ENCODE peak calls at places on chromosome 19, in four cellular contexts. F is transverse colon, A is ovary, V is HepG2. J is an unnamed sample.

GRCh38 chr19:15259900-15260299 is 27.7 kb upstream of the EPHX3 start:
- DNase-seq in F (no peak), A (no peak), V (no peak), J (no peak)

GRCh38 chr19:55071913-55072312 is 3.8 kb upstream of the EPS8L1 start:
- DNase-seq in F (no peak), A (no peak), V (no peak), J (no peak)

GRCh38 chr19:55300821-55301458 is 17.1 kb downstream of the BRSK1 start:
- DNase-seq in F (no peak), A (no peak), V (no peak), J (no peak)

GRCh38 chr19:5628919-5629481 is 6.1 kb downstream of the SAFB start:
- DNase-seq in F (no peak), A (no peak), V (no peak), J (no peak)

GRCh38 chr19:14795078-14795721 is 16.8 kb upstream of the ADGRE2 start:
- DNase-seq in F (no peak), A (no peak), V (no peak), J (no peak)

GRCh38 chr19:55345818-55346724 is 6.4 kb downstream of the KMT5C start:
- DNase-seq in F (peak; percentile 72), A (no peak), V (no peak), J (no peak)

GRCh38 chr19:14023404-14024235 is 4.3 kb upstream of the RLN3 start:
- DNase-seq in F (peak; percentile 73), A (no peak), V (peak; percentile 85), J (no peak)

GRCh38 chr19:4124638-4125037 is 716 bp upstream of the MAP2K2 start:
- DNase-seq in F (no peak), A (no peak), V (no peak), J (no peak)

GRCh38 chr19:41309225-41310030 is 544 bp upstream of the CCDC97 start:
- DNase-seq in F (no peak), A (no peak), V (no peak), J (no peak)

GRCh38 chr19:29501816-29502580 is 23.8 kb upstream of the VSTM2B start:
- DNase-seq in F (no peak), A (no peak), V (no peak), J (peak; percentile 48)

GRCh38 chr19:10295305-10295846 is 5.6 kb downstream of the ICAM5 start:
- DNase-seq in F (peak; percentile 74), A (no peak), V (no peak), J (no peak)

GRCh38 chr19:8887364-8887763 is 55.2 kb downstream of the MBD3L1 start:
- DNase-seq in F (no peak), A (no peak), V (no peak), J (no peak)

GRCh38 chr19:48741222-48741999 is 1.0 kb upstream of the RASIP1 start:
- DNase-seq in F (peak; percentile 59), A (no peak), V (no peak), J (no peak)

DNA sequence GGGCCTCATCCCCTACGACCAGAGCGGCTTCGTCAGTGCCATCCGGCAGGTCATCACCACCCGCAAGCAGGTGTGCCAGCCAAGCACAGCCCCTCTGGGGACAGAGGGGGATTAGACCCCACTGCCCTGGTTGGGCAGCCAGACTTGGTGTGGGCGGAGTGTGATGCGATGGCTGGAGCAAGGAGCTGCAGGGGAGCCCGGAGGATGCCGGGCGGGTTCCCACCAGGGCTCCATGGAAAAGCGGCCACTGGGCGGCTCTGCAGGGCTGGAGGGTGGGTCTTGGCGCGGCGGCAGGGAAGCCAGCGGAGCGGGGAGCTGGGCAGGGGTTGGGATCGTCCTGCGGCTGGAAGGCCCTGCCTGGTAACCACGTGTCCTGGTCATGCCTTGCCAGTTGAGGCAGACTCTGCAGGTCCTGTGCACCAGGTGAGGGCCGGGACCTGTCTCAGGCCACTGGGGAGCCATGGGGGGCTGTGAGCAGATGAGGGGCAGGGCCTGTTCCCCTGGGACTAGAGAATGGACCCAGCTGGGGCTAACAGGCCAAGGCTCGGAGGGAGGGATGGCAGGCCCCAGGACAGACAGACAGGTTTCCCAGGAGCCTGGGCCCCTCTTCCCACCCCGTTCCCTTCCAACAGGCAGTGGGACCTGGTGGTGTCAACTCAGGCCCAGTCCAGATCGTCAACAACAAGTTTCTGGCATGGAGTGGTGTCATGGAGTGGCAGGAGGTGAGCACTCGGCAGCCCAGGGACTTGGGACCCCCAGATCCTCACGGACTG is 6.3 kb downstream of the PTOV1 start:
- DNase-seq in F (no peak), A (peak; percentile 11), V (no peak), J (no peak)
- TF ChIP-seq POLR2A in F (no peak), A (no peak), V (peak; percentile 40), J (no peak)

DNA sequence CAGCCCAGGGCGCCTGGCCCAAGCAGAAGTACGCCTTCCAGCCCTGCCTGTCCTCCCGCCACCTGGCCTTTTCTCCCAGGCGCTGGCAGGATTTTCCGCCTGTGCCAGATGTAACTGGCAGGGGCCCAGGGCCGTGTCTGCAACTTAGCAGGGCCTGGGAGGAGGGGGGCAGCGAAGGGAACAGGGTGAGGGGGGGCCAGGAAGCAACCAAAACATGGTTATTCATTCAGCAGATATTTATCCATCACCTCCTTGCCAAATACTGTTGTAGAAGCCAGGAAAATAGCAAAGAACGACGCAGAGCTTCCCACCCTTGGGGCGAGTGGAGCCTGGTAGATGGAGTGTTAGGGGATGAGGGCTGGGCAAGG is 5.6 kb downstream of the TLE6 start:
- DNase-seq in F (peak; percentile 78), A (peak; percentile 82), V (no peak), J (peak; percentile 98)
- TF ChIP-seq EP300 in F (no peak), A (peak; percentile 49), V (no peak), J (peak; percentile 3)

DNA sequence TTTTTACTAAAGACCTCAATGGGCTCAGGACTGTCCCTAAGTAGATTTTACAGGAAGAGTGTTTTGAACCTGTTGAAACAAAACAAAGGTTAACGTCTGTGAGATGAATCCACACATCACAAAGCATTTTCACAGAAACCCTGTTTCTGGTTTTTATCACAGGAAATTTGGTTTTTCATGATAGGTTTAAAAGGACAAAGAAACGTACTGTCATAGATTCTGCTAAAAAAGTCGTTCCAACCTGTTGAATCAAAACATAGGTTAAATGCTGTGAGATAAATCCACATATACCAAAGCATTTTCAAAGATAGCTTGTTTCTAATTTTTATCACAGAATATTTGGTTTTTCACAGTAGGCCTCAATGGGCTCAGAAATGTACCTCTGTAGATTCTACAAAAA is 1531.0 kb downstream of the UQCRFS1 start:
- DNase-seq in F (no peak), A (no peak), V (no peak), J (no peak)
- H3K9me3 ChIP-seq in F (peaks cover 11% of the 10 kb centered on the region), A (no peaks in the 10 kb centered on the region), V (peaks cover 91% of the 10 kb centered on the region), J (peaks cover 2% of the 10 kb centered on the region)

GRCh38 chr19:7850975-7851622 is 21.1 kb downstream of the EVI5L start:
- DNase-seq in F (no peak), A (no peak), V (no peak), J (no peak)
- TF ChIP-seq POLR2A in F (no peak), A (no peak), V (no peak), J (no peak)

GRCh38 chr19:45446295-45446694 is 21.5 kb upstream of the FOSB start:
- DNase-seq in F (no peak), A (no peak), V (peak; percentile 63), J (no peak)

GRCh38 chr19:45445139-45445538 is 21.4 kb upstream of the ERCC1 start:
- DNase-seq in F (no peak), A (no peak), V (no peak), J (no peak)

GRCh38 chr19:45442927-45443461 is 19.3 kb upstream of the ERCC1 start:
- DNase-seq in F (peak; percentile 52), A (no peak), V (no peak), J (peak; percentile 80)

GRCh38 chr19:45443462-45444317 is 20.0 kb upstream of the ERCC1 start:
- DNase-seq in F (peak; percentile 98), A (peak; percentile 95), V (peak; percentile 93), J (peak; percentile 99)

GRCh38 chr19:45444318-45445041 is 20.8 kb upstream of the ERCC1 start:
- DNase-seq in F (peak; percentile 96), A (peak; percentile 95), V (peak; percentile 80), J (peak; percentile 97)
- TF ChIP-seq EP300 in F (peak; percentile 69), A (no peak), V (peak; percentile 26), J (no peak)

DNA sequence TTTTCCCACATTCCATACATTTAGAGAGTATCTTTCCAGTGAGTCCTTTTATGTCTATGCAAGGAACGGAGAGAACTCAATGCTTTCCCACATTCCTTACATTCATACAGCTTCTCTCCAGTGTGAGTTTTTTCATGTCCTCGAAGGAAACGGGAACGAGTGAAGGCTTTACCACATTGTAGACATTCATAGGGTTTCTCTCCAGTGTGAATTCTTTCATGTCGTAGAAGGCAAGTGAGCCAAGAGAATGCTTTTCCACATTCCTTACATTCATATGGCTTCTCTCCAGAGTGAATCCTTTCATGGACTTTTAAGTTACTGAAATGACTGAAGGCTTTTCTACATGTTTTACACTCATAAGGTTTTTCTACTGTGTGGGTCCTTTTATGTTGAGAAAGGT is 17.1 kb downstream of the ZNF823 start:
- DNase-seq in F (no peak), A (no peak), V (no peak), J (no peak)
- H3K9me3 ChIP-seq in F (peaks cover 57% of the 10 kb centered on the region), A (peaks cover 14% of the 10 kb centered on the region), V (no peaks in the 10 kb centered on the region), J (peaks cover 36% of the 10 kb centered on the region)

DNA sequence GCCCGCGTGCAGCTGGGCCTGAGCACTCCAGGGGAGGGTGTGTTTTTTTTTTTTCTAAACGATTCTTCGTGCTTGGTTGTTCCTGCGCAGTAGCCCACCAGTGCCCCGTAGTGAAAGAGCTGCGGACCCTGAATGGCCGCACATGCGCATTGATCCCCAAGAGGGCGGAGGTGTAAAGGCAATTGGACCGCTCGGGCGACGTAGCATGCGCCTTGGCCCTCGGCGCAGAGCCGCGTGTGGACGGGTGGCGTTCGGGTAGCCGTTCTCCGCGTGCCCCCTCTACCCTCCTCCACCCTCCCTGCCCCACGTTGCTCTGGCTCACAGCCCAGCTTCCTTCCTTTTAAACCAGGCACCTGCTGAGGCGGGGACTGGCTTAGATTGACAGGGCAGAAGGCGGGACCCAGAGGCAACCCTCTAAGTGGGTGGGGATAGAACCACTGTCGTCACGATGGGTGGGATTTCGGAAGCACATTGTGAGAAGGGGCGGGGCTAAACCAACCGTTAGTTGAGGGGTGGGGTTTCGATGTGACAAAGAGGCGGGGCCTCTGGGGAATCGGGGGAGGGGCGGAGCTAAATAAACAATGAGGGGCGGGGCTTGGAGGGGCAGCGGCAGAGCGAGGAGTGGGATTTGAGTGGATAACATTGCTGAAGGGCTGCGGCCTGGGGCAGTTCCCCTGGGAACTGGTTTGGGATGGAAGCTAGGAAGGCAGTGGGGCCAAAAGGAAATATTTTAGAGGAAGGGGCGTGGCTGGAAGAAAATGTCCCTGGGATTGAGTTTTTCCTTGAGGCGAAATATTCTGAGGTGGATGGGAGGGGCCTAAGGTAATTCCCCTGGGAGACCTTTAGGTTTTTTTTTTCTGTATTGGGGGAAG is 543 bp upstream of the NUP62 start:
- DNase-seq in F (peak; percentile 95), A (peak; percentile 96), V (peak; percentile 88), J (peak; percentile 97)
- TF ChIP-seq POLR2A in F (peak; percentile 90), A (no peak), V (peak; percentile 96), J (no peak)

GRCh38 chr19:1252818-1253513 is 4.6 kb downstream of the MIDN start:
- DNase-seq in F (peak; percentile 91), A (peak; percentile 91), V (peak; percentile 82), J (peak; percentile 98)
- TF ChIP-seq EP300 in F (no peak), A (peak; percentile 12), V (no peak), J (no peak)